ENCODE peak calls at places on chromosomes 12 and 14, in eight cellular contexts. T is colonic mucosa, P is right lobe of liver, C is neural progenitor cell, Q is WERI-Rb-1, X is Peyer's patch, H is transverse colon, N is cardiac fibroblast. B is an unnamed sample.
A peak's percentile ranks its signal among the peaks of the same experiment; 100 is the strongest.

GRCh38 chr12:45745861-45746277 is 16.4 kb downstream of the ARID2 start:
- DNase-seq in T (no peak), P (no peak), C (no peak), Q (no peak), X (no peak), H (no peak), N (peak; percentile 62), B (no peak)

GRCh38 chr14:100078997-100079561 is 13.9 kb downstream of the EVL start:
- DNase-seq in T (peak; percentile 34), P (no peak), C (peak; percentile 42), Q (peak; percentile 58), X (no peak), H (peak; percentile 62), N (peak; percentile 47), B (no peak)

GRCh38 chr14:99174920-99175319 is 97.1 kb downstream of the BCL11B start:
- DNase-seq in T (no peak), P (no peak), C (no peak), Q (no peak), X (no peak), H (no peak), N (no peak), B (no peak)

GRCh38 chr12:13256705-13257045 is 60.1 kb downstream of the EMP1 start:
- DNase-seq in T (no peak), P (no peak), C (no peak), Q (no peak), X (no peak), H (no peak), N (no peak), B (no peak)

GRCh38 chr12:3791475-3791874 is 38.6 kb upstream of the CRACR2A start:
- DNase-seq in T (no peak), P (no peak), C (no peak), Q (no peak), X (no peak), H (no peak), N (no peak), B (no peak)

GRCh38 chr14:21861153-21861552 is 187.5 kb upstream of the OR4E1 start:
- DNase-seq in T (no peak), P (no peak), C (no peak), Q (no peak), X (no peak), H (no peak), N (no peak), B (no peak)

GRCh38 chr12:121451931-121452330 is 52.0 kb downstream of the RNF34 start:
- DNase-seq in T (no peak), P (no peak), C (no peak), Q (no peak), X (no peak), H (peak; percentile 59), N (no peak), B (no peak)

GRCh38 chr14:99676657-99677056 is 7.4 kb upstream of the CYP46A1 start:
- DNase-seq in T (no peak), P (no peak), C (no peak), Q (no peak), X (no peak), H (no peak), N (no peak), B (no peak)

GRCh38 chr12:14883663-14884062 is 2.0 kb downstream of the MGP start:
- DNase-seq in T (no peak), P (no peak), C (no peak), Q (no peak), X (no peak), H (no peak), N (no peak), B (no peak)

GRCh38 chr12:45049912-45050318 is 984 bp downstream of the DBX2 start:
- DNase-seq in T (no peak), P (no peak), C (peak; percentile 31), Q (no peak), X (no peak), H (no peak), N (peak; percentile 0), B (no peak)

GRCh38 chr12:5466521-5466960 is 34.6 kb downstream of the NTF3 start:
- DNase-seq in T (no peak), P (no peak), C (no peak), Q (no peak), X (no peak), H (no peak), N (no peak), B (no peak)

GRCh38 chr12:123580772-123581171 is 3.6 kb upstream of the TMED2 start:
- DNase-seq in T (no peak), P (no peak), C (no peak), Q (no peak), X (no peak), H (no peak), N (no peak), B (no peak)

GRCh38 chr14:53516261-53516774 is 363.2 kb upstream of the DDHD1 start:
- DNase-seq in T (no peak), P (no peak), C (no peak), Q (no peak), X (no peak), H (no peak), N (peak; percentile 32), B (no peak)

GRCh38 chr14:69999246-69999645 is 120.0 kb downstream of the SMOC1 start:
- DNase-seq in T (no peak), P (peak; percentile 79), C (no peak), Q (no peak), X (no peak), H (no peak), N (peak; percentile 50), B (peak; percentile 79)

GRCh38 chr14:60753264-60754126 is 18.9 kb downstream of the MNAT1 start:
- DNase-seq in T (no peak), P (no peak), C (no peak), Q (no peak), X (no peak), H (peak; percentile 8), N (peak; percentile 10), B (no peak)

GRCh38 chr12:102740157-102741032 is 176.6 kb downstream of the PAH start:
- DNase-seq in T (no peak), P (no peak), C (peak; percentile 41), Q (no peak), X (no peak), H (no peak), N (peak; percentile 41), B (no peak)

GRCh38 chr12:127619869-127620769 is 646.9 kb upstream of the TMEM132C start:
- DNase-seq in T (no peak), P (no peak), C (peak; percentile 7), Q (peak; percentile 41), X (no peak), H (no peak), N (no peak), B (no peak)

GRCh38 chr12:91810531-91810930 is 335.1 kb downstream of the BTG1 start:
- DNase-seq in T (no peak), P (no peak), C (no peak), Q (no peak), X (no peak), H (no peak), N (no peak), B (no peak)

GRCh38 chr12:112353389-112353788 is 28.8 kb downstream of the HECTD4 start:
- DNase-seq in T (no peak), P (no peak), C (no peak), Q (no peak), X (no peak), H (no peak), N (peak; percentile 8), B (no peak)

GRCh38 chr12:95881331-95881955 is 22.7 kb downstream of the SNRPF start:
- DNase-seq in T (no peak), P (no peak), C (no peak), Q (no peak), X (no peak), H (no peak), N (no peak), B (no peak)

GRCh38 chr14:24880689-24881088 is 169.3 kb downstream of the STXBP6 start:
- DNase-seq in T (no peak), P (no peak), C (no peak), Q (no peak), X (no peak), H (no peak), N (peak; percentile 35), B (no peak)

GRCh38 chr12:112419269-112420133 is 754 bp downstream of the PTPN11 start:
- DNase-seq in T (peak; percentile 56), P (peak; percentile 74), C (peak; percentile 75), Q (no peak), X (peak; percentile 73), H (peak; percentile 61), N (peak; percentile 87), B (peak; percentile 75)

GRCh38 chr12:6141048-6141447 is 16.6 kb upstream of the VWF start:
- DNase-seq in T (no peak), P (no peak), C (no peak), Q (no peak), X (no peak), H (no peak), N (peak; percentile 78), B (peak; percentile 40)

GRCh38 chr12:89574736-89575208 is 48.9 kb upstream of the POC1B start:
- DNase-seq in T (no peak), P (no peak), C (no peak), Q (no peak), X (no peak), H (no peak), N (peak; percentile 80), B (no peak)

GRCh38 chr12:57005980-57006808 is at the start of gene ZBTB39:
- DNase-seq in T (peak; percentile 51), P (peak; percentile 68), C (peak; percentile 90), Q (peak; percentile 50), X (peak; percentile 77), H (peak; percentile 65), N (peak; percentile 69), B (peak; percentile 78)

DNA sequence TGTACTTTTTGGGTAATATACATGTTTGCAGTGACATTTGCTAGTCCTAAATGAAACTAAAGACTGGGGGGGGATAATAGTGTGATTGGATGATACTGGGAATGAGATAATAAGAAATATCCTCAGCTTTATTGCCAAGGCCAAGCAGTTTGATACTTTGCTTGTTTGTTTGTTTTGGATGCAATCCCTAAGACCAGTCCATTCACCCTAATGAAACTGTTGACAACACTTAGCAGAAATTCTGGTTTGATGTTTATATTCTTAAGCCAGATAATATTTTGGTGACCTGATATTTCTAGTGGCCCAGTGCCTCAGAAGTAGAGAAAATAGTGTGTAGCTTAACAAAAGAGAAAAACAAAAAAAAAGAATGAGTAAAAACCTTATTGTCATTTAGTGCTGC is 1.8 kb downstream of the PHC1 start:
- DNase-seq in T (no peak), P (no peak), C (no peak), Q (no peak), X (no peak), H (no peak), N (no peak), B (no peak)
- H3K4me3 ChIP-seq in T (no peak overlapping the region), P (no peak overlapping the region), C (peak overlapping the region; percentile 87), Q (no peak overlapping the region), X (no peak overlapping the region), H (no peak overlapping the region), N (no peak overlapping the region), B (no peak overlapping the region)

GRCh38 chr12:48997719-48998496 is 1.3 kb downstream of the DDN start:
- DNase-seq in T (no peak), P (no peak), C (peak; percentile 65), Q (peak; percentile 42), X (no peak), H (peak; percentile 63), N (no peak), B (no peak)
- H3K4me3 ChIP-seq in T (peak overlapping the region; percentile 45), P (peak overlapping the region; percentile 38), C (peak overlapping the region; percentile 51), Q (peak overlapping the region; percentile 43), X (peak overlapping the region; percentile 58), H (peak overlapping the region; percentile 55), N (peak overlapping the region; percentile 36), B (peak overlapping the region; percentile 38)

GRCh38 chr14:47935332-47935731 is 259.9 kb upstream of the MDGA2 start:
- DNase-seq in T (no peak), P (no peak), C (no peak), Q (no peak), X (no peak), H (no peak), N (no peak), B (no peak)
- H3K4me3 ChIP-seq in T (no peak overlapping the region), P (no peak overlapping the region), C (no peak overlapping the region), Q (no peak overlapping the region), X (no peak overlapping the region), H (no peak overlapping the region), N (no peak overlapping the region), B (no peak overlapping the region)

GRCh38 chr12:63845726-63846125 is 1.2 kb downstream of the SRGAP1 start:
- DNase-seq in T (peak; percentile 52), P (no peak), C (no peak), Q (no peak), X (no peak), H (peak; percentile 30), N (peak; percentile 36), B (no peak)
- H3K4me3 ChIP-seq in T (peak overlapping the region; percentile 67), P (peak overlapping the region; percentile 74), C (peak overlapping the region; percentile 91), Q (no peak overlapping the region), X (peak overlapping the region; percentile 84), H (peak overlapping the region; percentile 88), N (peak overlapping the region; percentile 87), B (peak overlapping the region; percentile 57)